ENCODE peak calls at places on chromosomes 7 and 10, in six cellular contexts. Z, S, T, R, H and G are unnamed samples.

GRCh38 chr10:88116491-88116890 is 253.1 kb downstream of the PTEN start:
- DNase-seq in Z (no peak), S (no peak), T (no peak), R (no peak), H (peak; percentile 85), G (no peak)

GRCh38 chr10:130014734-130015695 is 50.9 kb upstream of the EBF3 start:
- DNase-seq in Z (no peak), S (no peak), T (peak; percentile 44), R (no peak), H (no peak), G (no peak)

GRCh38 chr10:16809074-16809718 is 8.0 kb downstream of the RSU1 start:
- DNase-seq in Z (no peak), S (no peak), T (peak; percentile 34), R (peak; percentile 68), H (peak; percentile 61), G (no peak)

GRCh38 chr10:72164617-72165016 is 51.2 kb upstream of the ANAPC16 start:
- DNase-seq in Z (peak; percentile 15), S (no peak), T (no peak), R (no peak), H (peak; percentile 21), G (no peak)

GRCh38 chr7:125090596-125090995 is 161.0 kb upstream of the POT1 start:
- DNase-seq in Z (no peak), S (no peak), T (no peak), R (no peak), H (no peak), G (no peak)

GRCh38 chr7:121544199-121544598 is 148.1 kb upstream of the FAM3C start:
- DNase-seq in Z (no peak), S (no peak), T (no peak), R (no peak), H (no peak), G (no peak)

GRCh38 chr10:84341983-84342382 is 13.6 kb downstream of the CCSER2 start:
- DNase-seq in Z (no peak), S (no peak), T (no peak), R (no peak), H (no peak), G (no peak)

GRCh38 chr7:3722396-3722846 is 421.4 kb downstream of the SDK1 start:
- DNase-seq in Z (peak; percentile 9), S (peak; percentile 8), T (peak; percentile 94), R (peak; percentile 2), H (no peak), G (no peak)

GRCh38 chr7:1858435-1859265 is 188.6 kb downstream of the ELFN1 start:
- DNase-seq in Z (no peak), S (peak; percentile 3), T (no peak), R (no peak), H (no peak), G (no peak)

GRCh38 chr7:47295606-47296005 is 286.3 kb downstream of the TNS3 start:
- DNase-seq in Z (no peak), S (no peak), T (no peak), R (no peak), H (no peak), G (no peak)

GRCh38 chr7:87474533-87475358 is 734 bp downstream of the ABCB4 start:
- DNase-seq in Z (no peak), S (no peak), T (no peak), R (peak; percentile 2), H (peak; percentile 84), G (no peak)

GRCh38 chr10:13340626-13341370 is 7.3 kb downstream of the SEPHS1 start:
- DNase-seq in Z (no peak), S (no peak), T (no peak), R (no peak), H (no peak), G (no peak)
- H3K27ac ChIP-seq in Z (no peak overlapping the region), S (no peak overlapping the region), T (no peak overlapping the region), R (peak overlapping the region; percentile 10), H (no peak overlapping the region), G (no peak overlapping the region)

GRCh38 chr10:90179696-90180407 is 478.5 kb downstream of the KIF20B start:
- DNase-seq in Z (no peak), S (no peak), T (peak; percentile 12), R (peak; percentile 99), H (peak; percentile 23), G (no peak)

GRCh38 chr10:90171014-90171722 is 469.8 kb downstream of the KIF20B start:
- DNase-seq in Z (no peak), S (no peak), T (no peak), R (no peak), H (no peak), G (no peak)

GRCh38 chr10:90175161-90175681 is 473.8 kb downstream of the KIF20B start:
- DNase-seq in Z (no peak), S (no peak), T (no peak), R (peak; percentile 46), H (no peak), G (no peak)

DNA sequence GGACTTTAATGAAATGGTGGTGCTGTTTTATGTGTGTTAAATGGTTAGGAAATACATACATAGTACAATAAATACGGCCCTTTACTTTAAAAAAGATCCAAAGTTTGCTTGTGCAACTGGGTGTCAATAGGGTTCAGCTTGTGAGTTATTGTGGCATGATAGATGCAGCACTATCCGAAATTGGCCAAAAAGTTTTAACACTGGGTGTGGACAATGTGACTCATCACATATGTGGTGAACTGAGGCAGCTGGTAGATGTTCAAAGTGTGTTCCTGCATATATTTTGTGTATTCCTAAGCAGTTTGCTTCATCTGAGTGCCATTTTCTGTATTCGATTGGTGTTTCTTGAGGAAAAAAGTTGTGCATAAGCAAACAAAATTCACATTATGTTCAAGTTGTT is 473.1 kb downstream of the KIF20B start:
- DNase-seq in Z (no peak), S (no peak), T (no peak), R (no peak), H (no peak), G (no peak)
- H3K27ac ChIP-seq in Z (no peak overlapping the region), S (no peak overlapping the region), T (no peak overlapping the region), R (no peak overlapping the region), H (no peak overlapping the region), G (no peak overlapping the region)

DNA sequence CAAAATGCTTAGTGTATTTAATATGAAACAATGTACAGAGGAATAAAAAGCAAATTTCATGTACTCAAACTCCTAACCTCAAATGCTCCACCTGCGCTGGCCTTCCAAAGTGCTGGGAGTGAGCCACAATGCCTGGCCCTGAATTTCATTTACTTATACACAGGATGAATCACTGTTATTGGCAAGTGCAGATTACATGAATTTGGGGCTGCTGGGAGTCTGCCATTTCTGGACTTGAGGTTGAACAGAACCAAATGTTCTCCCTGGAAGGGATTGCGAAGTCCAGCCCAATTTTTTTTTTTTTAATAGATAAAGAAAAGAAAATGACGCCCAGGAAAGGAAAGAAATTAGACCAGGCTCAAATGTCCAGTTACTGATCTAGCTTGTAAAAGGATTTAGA is 6.8 kb upstream of the CSTF2T start:
- DNase-seq in Z (no peak), S (no peak), T (no peak), R (peak; percentile 96), H (peak; percentile 89), G (no peak)
- H3K27ac ChIP-seq in Z (no peak overlapping the region), S (no peak overlapping the region), T (no peak overlapping the region), R (no peak overlapping the region), H (no peak overlapping the region), G (no peak overlapping the region)

GRCh38 chr10:12727832-12728215 is 273.7 kb downstream of the CCDC3 start:
- DNase-seq in Z (no peak), S (no peak), T (no peak), R (peak; percentile 65), H (peak; percentile 43), G (no peak)
- H3K27ac ChIP-seq in Z (no peak overlapping the region), S (no peak overlapping the region), T (no peak overlapping the region), R (no peak overlapping the region), H (no peak overlapping the region), G (no peak overlapping the region)

GRCh38 chr10:78109210-78109609 is 75.5 kb downstream of the RPS24 start:
- DNase-seq in Z (no peak), S (no peak), T (no peak), R (no peak), H (no peak), G (no peak)
- H3K27ac ChIP-seq in Z (no peak overlapping the region), S (no peak overlapping the region), T (no peak overlapping the region), R (no peak overlapping the region), H (no peak overlapping the region), G (no peak overlapping the region)

DNA sequence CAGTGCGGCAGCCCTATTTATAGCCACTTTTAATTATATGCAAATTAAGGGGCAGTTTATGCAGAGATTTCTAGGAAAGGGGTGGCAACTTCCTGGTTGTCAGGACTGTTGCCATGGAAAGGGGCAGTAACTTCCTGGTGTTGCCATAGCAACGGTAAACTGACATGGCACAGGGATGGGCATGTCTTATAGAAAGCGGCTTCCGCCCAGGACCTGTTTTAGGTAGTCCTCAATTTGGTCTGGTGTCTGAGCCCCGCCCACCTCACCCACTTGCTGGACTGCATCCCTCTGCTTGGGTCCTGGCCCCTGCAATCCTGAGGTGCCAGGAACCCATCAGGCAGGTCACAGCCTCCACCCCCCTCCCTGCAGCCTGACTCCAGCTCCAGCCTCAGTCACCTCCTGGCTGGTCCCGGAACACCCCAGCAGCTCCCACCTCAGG is 115.8 kb downstream of the TMEM130 start:
- DNase-seq in Z (no peak), S (no peak), T (no peak), R (peak; percentile 3), H (no peak), G (no peak)
- H3K27ac ChIP-seq in Z (no peak overlapping the region), S (no peak overlapping the region), T (no peak overlapping the region), R (no peak overlapping the region), H (no peak overlapping the region), G (no peak overlapping the region)

GRCh38 chr10:128896183-128896805 is 570.7 kb upstream of the MGMT start:
- DNase-seq in Z (no peak), S (no peak), T (no peak), R (peak; percentile 42), H (no peak), G (no peak)
- H3K27ac ChIP-seq in Z (no peak overlapping the region), S (no peak overlapping the region), T (peak overlapping the region; percentile 63), R (no peak overlapping the region), H (no peak overlapping the region), G (no peak overlapping the region)

GRCh38 chr7:138460649-138461607 is 869 bp downstream of the TRIM24 start:
- DNase-seq in Z (peak; percentile 45), S (peak; percentile 34), T (peak; percentile 65), R (peak; percentile 62), H (peak; percentile 80), G (no peak)

GRCh38 chr7:138456220-138456619 is 3.8 kb upstream of the TRIM24 start:
- DNase-seq in Z (no peak), S (no peak), T (no peak), R (no peak), H (no peak), G (no peak)

GRCh38 chr7:138459300-138460175 is 521 bp upstream of the TRIM24 start:
- DNase-seq in Z (peak; percentile 99), S (peak; percentile 96), T (peak; percentile 96), R (no peak), H (peak; percentile 99), G (peak; percentile 97)

GRCh38 chr7:138460176-138460648 is at the start of gene TRIM24:
- DNase-seq in Z (no peak), S (no peak), T (no peak), R (peak; percentile 99), H (no peak), G (no peak)

DNA sequence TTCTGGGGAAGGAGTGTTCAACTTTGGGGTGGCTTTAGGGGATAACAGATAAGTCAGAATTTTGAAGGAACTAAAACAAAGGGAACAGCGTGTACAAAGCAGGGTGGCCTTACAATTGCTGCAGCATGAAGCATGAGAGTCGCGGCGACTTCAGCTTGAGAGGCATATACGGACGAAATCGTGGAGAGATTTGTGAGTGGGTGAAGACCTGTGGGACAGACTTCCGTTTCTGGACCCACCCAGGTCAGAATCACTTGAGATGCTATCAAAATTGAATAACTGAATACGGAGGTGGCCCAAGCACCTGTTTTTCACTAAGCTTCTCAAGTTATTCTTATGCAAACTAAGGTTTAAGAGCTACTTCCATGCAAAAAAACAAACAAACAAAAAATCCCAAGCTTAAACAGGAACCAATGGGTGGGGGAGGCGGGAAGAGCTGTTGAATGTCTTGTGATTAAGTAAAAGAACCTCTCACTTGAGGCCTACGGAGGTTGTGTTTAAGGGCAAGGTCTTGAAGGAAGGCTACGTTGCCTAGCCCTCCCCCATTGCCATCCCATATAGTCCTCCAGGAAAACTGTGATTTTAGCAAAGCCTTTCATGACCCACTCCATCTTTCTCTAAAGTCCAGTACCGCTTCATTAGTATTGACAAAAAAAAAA is 1.4 kb upstream of the TRIM24 start:
- DNase-seq in Z (no peak), S (no peak), T (no peak), R (no peak), H (no peak), G (no peak)
- H3K27ac ChIP-seq in Z (no peak overlapping the region), S (no peak overlapping the region), T (no peak overlapping the region), R (peak overlapping the region; percentile 20), H (no peak overlapping the region), G (no peak overlapping the region)